ENCODE peak calls at places on chromosome X, in seven cellular contexts. H is H1, V is HCT116, Z is SK-N-SH, G is HepG2, J is K562, B is GM12878. C is an unnamed sample. For H3K4me1, the result is how much of the 10 kb centered on the place peaks cover.

GRCh38 chrX:989959-990510 is 222.4 kb downstream of the CRLF2 start:
- DNase-seq in Z (no peak), G (no peak), B (peak), V (peak), J (peak), H (no peak), C (peak)

GRCh38 chrX:110086916-110087484 is 84.1 kb downstream of the TMEM164 start:
- DNase-seq in B (no peak), Z (no peak), V (peak), G (peak), H (no peak), J (peak), C (peak)

GRCh38 chrX:11532291-11533075 is 133.2 kb downstream of the ARHGAP6 start:
- DNase-seq in V (no peak), Z (no peak), J (peak), G (no peak), H (no peak), B (no peak), C (no peak)

GRCh38 chrX:150363561-150364346 is 637 bp downstream of the MAMLD1 start:
- DNase-seq in G (no peak), H (no peak), V (no peak), J (no peak), Z (peak), B (no peak), C (no peak)

GRCh38 chrX:39204945-39205344 is 403.7 kb downstream of the MID1IP1 start:
- DNase-seq in V (no peak), B (no peak), Z (no peak), J (no peak), G (no peak), H (no peak), C (no peak)

GRCh38 chrX:108614616-108615015 is 121.7 kb downstream of the IRS4 start:
- DNase-seq in H (no peak), J (no peak), G (no peak), B (no peak), Z (no peak), V (no peak), C (no peak)

GRCh38 chrX:22652596-22652995 is 347.2 kb upstream of the DDX53 start:
- DNase-seq in B (no peak), Z (peak), H (no peak), G (peak), V (no peak), J (no peak), C (no peak)

GRCh38 chrX:155544886-155545285 is 67.9 kb downstream of the TMLHE start:
- DNase-seq in B (no peak), H (no peak), J (no peak), Z (no peak), V (no peak), G (no peak), C (no peak)

GRCh38 chrX:119429471-119429870 is 30.3 kb downstream of the SLC25A43 start:
- DNase-seq in B (no peak), Z (no peak), V (no peak), J (no peak), G (no peak), H (no peak), C (no peak)

GRCh38 chrX:10326578-10326977 is 169.8 kb downstream of the CLCN4 start:
- DNase-seq in G (peak), H (no peak), V (peak), B (no peak), Z (peak), J (no peak), C (no peak)

GRCh38 chrX:66110112-66110511 is 53.9 kb upstream of the HEPH start:
- DNase-seq in G (no peak), J (peak), Z (peak), V (peak), B (no peak), H (no peak), C (no peak)

GRCh38 chrX:9522756-9523155 is 57.9 kb downstream of the TBL1X start:
- DNase-seq in H (no peak), B (no peak), V (no peak), Z (no peak), J (no peak), G (no peak), C (no peak)

GRCh38 chrX:17007134-17007768 is 60.8 kb downstream of the REPS2 start:
- DNase-seq in G (peak), J (peak), V (no peak), B (no peak), Z (peak), H (no peak), C (no peak)

GRCh38 chrX:66232296-66232695 is 68.2 kb downstream of the HEPH start:
- DNase-seq in Z (no peak), J (no peak), G (no peak), B (no peak), V (no peak), H (no peak), C (no peak)

GRCh38 chrX:105314468-105314867 is 94.0 kb upstream of the TEX13A start:
- DNase-seq in B (no peak), Z (no peak), J (no peak), H (no peak), G (no peak), V (no peak), C (no peak)

GRCh38 chrX:94455782-94456181 is 781.8 kb downstream of the FAM133A start:
- DNase-seq in H (no peak), B (no peak), Z (no peak), G (no peak), J (no peak), V (no peak), C (no peak)

DNA sequence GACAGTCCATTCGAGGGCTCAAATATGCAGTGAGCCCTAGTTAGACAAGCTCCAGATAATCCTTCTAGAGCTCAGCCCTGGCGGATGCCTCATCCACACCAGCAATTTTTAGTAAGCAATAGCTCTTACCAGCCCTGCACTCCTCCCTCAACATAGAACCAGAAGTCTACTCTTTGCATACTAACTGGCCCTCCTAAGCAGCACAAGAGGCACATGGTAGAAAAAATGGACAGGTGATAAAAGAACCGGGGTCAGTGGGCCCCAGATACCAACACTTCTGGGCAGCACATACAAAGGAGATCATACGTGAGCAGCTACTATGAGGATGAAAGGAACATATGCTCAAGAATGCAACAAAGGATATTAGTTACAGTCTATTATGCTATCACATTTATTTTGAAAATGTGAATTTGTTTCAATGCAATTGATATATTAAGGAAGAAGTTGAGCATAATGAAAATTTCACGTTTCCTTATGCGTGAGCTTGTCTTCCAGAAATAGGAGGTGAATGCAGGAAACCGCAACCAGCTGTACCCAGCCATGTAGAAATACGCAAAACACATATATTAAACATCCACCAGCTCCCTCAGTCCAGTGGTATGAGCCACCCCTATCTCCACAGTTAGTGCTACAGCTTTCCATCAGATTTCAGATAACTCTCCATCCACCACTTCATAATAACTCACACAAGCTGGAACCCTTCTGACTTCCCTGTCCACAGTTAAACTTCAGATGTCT is 34.2 kb downstream of the GPC4 start:
- DNase-seq in H (no peak), B (no peak), V (no peak), G (no peak), J (no peak), Z (peak), C (no peak)
- H3K4me1 ChIP-seq in H (under half), B (under half), V (under half), G (under half), J (under half), Z (under half), C (under half)

GRCh38 chrX:137195296-137195695 is 161.5 kb upstream of the GPR101 start:
- DNase-seq in G (no peak), B (no peak), V (no peak), Z (no peak), H (no peak), J (no peak), C (no peak)
- TF ChIP-seq SIN3A in G (no peak), B (no peak), V (no peak), Z (no peak), H (no peak), J (no peak), C (no peak)

GRCh38 chrX:153725039-153725831 is 579 bp downstream of the ABCD1 start:
- DNase-seq in J (no peak), Z (no peak), B (no peak), H (no peak), G (no peak), V (no peak), C (no peak)
- H3K4me1 ChIP-seq in J (under half), Z (under half), B (under half), H (under half), G (under half), V (under half), C (under half)

GRCh38 chrX:133881893-133882292 is 103.5 kb downstream of the GPC3 start:
- DNase-seq in G (no peak), B (no peak), Z (no peak), H (no peak), J (no peak), V (no peak), C (no peak)
- TF ChIP-seq SIN3A in G (no peak), B (no peak), Z (no peak), H (no peak), J (no peak), V (no peak), C (no peak)

GRCh38 chrX:69664693-69665092 is 48.8 kb downstream of the EDA start:
- DNase-seq in B (no peak), G (no peak), J (no peak), V (no peak), Z (no peak), H (no peak), C (no peak)
- H3K4me1 ChIP-seq in B (under half), G (under half), J (under half), V (under half), Z (under half), H (under half), C (under half)

DNA sequence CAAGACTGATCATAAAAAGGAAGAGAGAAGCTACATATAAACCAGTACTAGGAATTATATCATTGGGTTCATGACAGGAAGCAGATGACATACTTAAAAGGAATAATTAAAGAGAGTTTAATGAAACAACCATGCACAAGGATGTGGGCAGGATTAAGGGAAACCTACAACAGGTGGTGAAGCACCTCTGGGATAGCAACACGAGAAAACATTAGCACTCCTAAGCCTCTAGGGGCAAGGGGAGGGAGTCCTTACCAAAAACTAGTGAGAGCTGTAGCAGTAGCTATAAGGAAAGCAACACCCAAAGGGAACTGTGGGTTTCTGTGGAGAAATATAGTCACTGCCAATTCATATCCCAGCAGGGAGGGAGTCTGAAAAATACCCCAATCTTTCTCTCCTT is 7.2 kb upstream of the THOC2 start:
- DNase-seq in V (no peak), G (no peak), J (no peak), H (no peak), B (no peak), Z (no peak), C (no peak)
- TF ChIP-seq SIN3A in V (no peak), G (no peak), J (no peak), H (no peak), B (no peak), Z (no peak), C (no peak)

GRCh38 chrX:148538582-148538981 is 38.2 kb downstream of the AFF2 start:
- DNase-seq in J (no peak), B (no peak), V (no peak), G (no peak), Z (no peak), H (no peak), C (no peak)
- H3K4me1 ChIP-seq in J (under half), B (under half), V (under half), G (under half), Z (under half), H (under half), C (under half)

GRCh38 chrX:29397506-29397905 is 810.3 kb downstream of the IL1RAPL1 start:
- DNase-seq in Z (no peak), V (no peak), J (no peak), G (no peak), H (no peak), B (no peak), C (no peak)
- TF ChIP-seq SIN3A in Z (no peak), V (no peak), J (no peak), G (no peak), H (no peak), B (no peak), C (no peak)

DNA sequence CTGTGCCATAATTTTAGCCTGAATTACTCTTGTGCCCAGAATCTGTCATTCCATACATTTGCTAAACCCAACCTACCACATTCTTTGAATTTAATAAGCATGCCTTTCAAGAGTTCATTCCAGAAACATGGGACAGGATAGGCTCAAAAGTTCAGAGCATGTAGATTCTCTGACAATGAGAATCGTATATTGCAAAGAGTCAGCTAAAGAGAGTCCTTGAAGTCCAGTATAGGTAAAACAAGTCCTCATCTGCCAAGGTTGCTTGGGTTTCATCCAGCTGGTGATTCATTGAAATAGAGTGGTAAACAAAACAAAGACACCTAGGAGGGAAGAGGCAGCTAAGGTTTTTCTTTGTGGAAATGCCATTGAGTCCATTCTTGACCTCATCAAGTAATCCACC is 249.3 kb upstream of the DIPK2B start:
- DNase-seq in V (peak), H (no peak), Z (no peak), G (no peak), J (no peak), B (no peak), C (no peak)
- H3K4me1 ChIP-seq in V (half or more), H (under half), Z (under half), G (under half), J (under half), B (under half), C (under half)

GRCh38 chrX:77922768-77923167 is 12.3 kb downstream of the ATP7A start:
- DNase-seq in H (no peak), J (no peak), Z (no peak), G (no peak), V (no peak), B (no peak), C (no peak)
- TF ChIP-seq SIN3A in H (no peak), J (no peak), Z (no peak), G (no peak), V (no peak), B (no peak), C (no peak)

C was measured in Panc1.